ENCODE peak calls at places on chromosome X, in five cellular contexts. A is HepG2, C is mammary epithelial cell, E is hepatocyte, U is colonic mucosa. D is an unnamed sample.

GRCh38 chrX:31717474-31717873 is 645.6 kb upstream of the FTHL17 start:
- DNase-seq in A (no peak), C (no peak), E (no peak), U (no peak), D (no peak)

GRCh38 chrX:41781500-41781899 is 57.5 kb downstream of the GPR82 start:
- DNase-seq in A (peak), C (peak), E (peak), U (no peak), D (no peak)

GRCh38 chrX:1592128-1592862 is 891 bp downstream of the AKAP17A start:
- DNase-seq in A (peak), C (peak), E (peak), U (peak), D (peak)

GRCh38 chrX:86436116-86436515 is 287.9 kb downstream of the DACH2 start:
- DNase-seq in A (no peak), C (no peak), E (no peak), U (no peak), D (no peak)

GRCh38 chrX:20372533-20372932 is 105.8 kb upstream of the RPS6KA3 start:
- DNase-seq in A (no peak), C (peak), E (no peak), U (no peak), D (no peak)

GRCh38 chrX:22748093-22748999 is 251.4 kb upstream of the DDX53 start:
- DNase-seq in A (peak), C (peak), E (peak), U (peak), D (peak)

GRCh38 chrX:144627947-144628346 is 619.4 kb upstream of the SPANXN1 start:
- DNase-seq in A (no peak), C (peak), E (no peak), U (no peak), D (no peak)

GRCh38 chrX:123964155-123964554 is 2.6 kb downstream of the STAG2 start:
- DNase-seq in A (no peak), C (no peak), E (no peak), U (no peak), D (no peak)

GRCh38 chrX:78357342-78358055 is 30.1 kb upstream of the CYSLTR1 start:
- DNase-seq in A (no peak), C (peak), E (no peak), U (no peak), D (no peak)

GRCh38 chrX:118373538-118373937 is 27.6 kb downstream of the WDR44 start:
- DNase-seq in A (peak), C (no peak), E (no peak), U (no peak), D (no peak)

GRCh38 chrX:39661508-39661907 is 436.2 kb downstream of the BCOR start:
- DNase-seq in A (no peak), C (no peak), E (no peak), U (no peak), D (no peak)

GRCh38 chrX:30822068-30822671 is 66.9 kb downstream of the TAB3 start:
- DNase-seq in A (peak), C (no peak), E (peak), U (no peak), D (no peak)

GRCh38 chrX:125203737-125204578 is 115.7 kb upstream of the TEX13C start:
- DNase-seq in A (no peak), C (peak), E (peak), U (no peak), D (peak)

GRCh38 chrX:11792461-11793421 is 34.7 kb downstream of the MSL3 start:
- DNase-seq in A (no peak), C (no peak), E (no peak), U (no peak), D (no peak)

GRCh38 chrX:397575-397974 is 10.9 kb upstream of the PPP2R3B start:
- DNase-seq in A (no peak), C (no peak), E (peak), U (no peak), D (peak)
- H3K27ac ChIP-seq in A (no peak), C (no peak), E (no peak), U (no peak), D (peak)

DNA sequence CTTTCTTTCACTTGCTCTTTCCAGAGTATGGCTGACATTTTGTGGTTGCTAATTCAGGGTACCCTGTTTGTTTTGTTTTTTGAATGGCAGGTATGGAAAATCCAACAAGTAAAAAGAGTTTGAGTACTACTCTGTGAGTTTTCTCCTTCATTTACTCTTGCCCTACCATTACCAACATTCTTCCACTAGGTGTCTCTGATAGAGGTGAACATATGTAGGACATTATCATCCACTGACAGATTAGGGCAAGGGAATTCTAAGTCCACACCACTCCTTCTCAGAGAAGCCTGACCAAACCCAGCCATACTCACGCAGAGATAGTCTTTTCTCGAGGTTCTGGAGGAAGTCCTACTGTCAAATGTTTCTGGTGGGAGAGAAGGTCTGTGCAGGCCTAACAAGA is 36.7 kb upstream of the HDAC8 start:
- DNase-seq in A (peak), C (peak), E (peak), U (no peak), D (no peak)
- TF ChIP-seq CTCF in A (no peak), C (peak), E (peak), U (no peak), D (peak)

DNA sequence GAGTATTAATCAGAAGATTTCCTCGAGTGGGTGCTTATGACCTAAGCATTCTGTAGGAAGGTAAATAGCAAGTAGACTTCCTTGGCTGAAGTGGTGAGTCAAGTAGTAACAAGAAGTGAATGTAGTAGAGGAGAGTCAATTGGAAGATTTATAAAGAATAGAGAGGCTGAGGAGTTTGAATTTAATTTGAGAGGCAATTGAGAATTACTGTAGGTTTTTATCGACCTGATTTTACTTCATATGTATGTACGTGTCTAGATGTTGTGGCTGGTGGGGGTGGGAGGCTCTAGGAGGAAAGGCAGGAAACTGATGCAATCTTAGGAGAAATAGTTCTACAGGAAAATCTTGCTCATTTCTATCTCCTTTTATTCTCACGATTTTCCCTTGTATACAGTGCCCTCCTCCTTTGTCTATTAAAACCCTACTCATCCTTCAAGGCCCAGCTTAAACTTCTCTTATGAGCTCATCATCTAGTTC is 8.7 kb downstream of the OGT start:
- DNase-seq in A (no peak), C (peak), E (no peak), U (no peak), D (no peak)
- H3K27ac ChIP-seq in A (no peak), C (peak), E (peak), U (peak), D (no peak)

GRCh38 chrX:48937065-48937907 is 18.5 kb upstream of the PIM2 start:
- DNase-seq in A (no peak), C (no peak), E (no peak), U (peak), D (peak)
- TF ChIP-seq CTCF in A (peak), C (no peak), E (peak), U (no peak), D (peak)

DNA sequence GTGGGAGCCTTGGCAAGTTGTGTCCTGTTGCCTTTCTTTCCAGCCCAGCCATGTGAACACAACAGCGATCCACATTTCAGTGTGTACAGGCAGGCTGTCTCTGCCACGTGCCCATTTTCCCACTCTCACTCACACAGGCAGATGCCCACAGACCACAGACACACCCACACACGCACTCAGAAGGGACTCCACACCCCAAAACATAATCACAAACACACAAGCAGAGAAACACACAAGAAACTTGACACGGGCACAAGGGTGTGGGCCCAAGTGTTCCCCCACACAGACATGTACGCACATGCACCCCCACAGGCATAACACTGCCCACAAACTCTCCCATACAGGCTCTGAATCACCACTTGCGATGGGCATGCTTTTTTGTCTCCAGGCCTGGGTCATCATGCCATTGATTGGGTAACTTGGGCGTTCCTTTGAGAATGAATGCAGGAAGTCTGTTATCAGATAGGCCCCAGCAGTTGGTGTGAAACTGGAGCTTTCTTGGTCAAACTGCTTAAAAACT is 84.3 kb downstream of the NBDY start:
- DNase-seq in A (no peak), C (peak), E (no peak), U (no peak), D (peak)
- H3K27ac ChIP-seq in A (no peak), C (peak), E (no peak), U (no peak), D (no peak)

GRCh38 chrX:119729408-119730201 is 28.8 kb upstream of the SOWAHD start:
- DNase-seq in A (peak), C (peak), E (peak), U (peak), D (peak)

GRCh38 chrX:119726900-119727555 is 31.4 kb upstream of the SOWAHD start:
- DNase-seq in A (no peak), C (peak), E (no peak), U (no peak), D (no peak)

GRCh38 chrX:119728487-119728886 is 29.9 kb upstream of the SOWAHD start:
- DNase-seq in A (peak), C (no peak), E (peak), U (no peak), D (peak)
- TF ChIP-seq CTCF in A (peak), C (peak), E (peak), U (no peak), D (peak)

DNA sequence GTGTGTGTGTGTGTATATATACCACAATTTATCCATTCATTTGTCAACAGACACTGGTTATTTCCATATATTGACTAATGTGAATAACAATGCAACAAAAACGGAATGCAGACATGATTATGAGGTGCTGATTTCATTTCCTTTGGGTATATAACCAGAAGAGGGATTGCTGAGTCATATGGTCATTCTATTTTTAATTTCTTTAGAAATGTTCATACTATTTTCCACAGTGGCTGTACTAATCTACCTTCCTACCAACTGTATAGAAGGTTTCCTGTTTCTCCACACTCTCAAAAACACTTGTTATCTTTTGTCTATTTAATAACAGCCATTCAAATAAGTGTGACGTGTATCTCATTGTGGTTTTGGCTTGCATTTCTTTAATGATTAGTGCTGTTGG is 269.8 kb downstream of the OPHN1 start:
- DNase-seq in A (no peak), C (peak), E (no peak), U (no peak), D (no peak)
- H3K27ac ChIP-seq in A (no peak), C (no peak), E (no peak), U (no peak), D (no peak)

GRCh38 chrX:116961872-116962582 is 499.3 kb upstream of the CT83 start:
- DNase-seq in A (peak), C (peak), E (peak), U (no peak), D (peak)
- TF ChIP-seq CTCF in A (no peak), C (peak), E (peak), U (no peak), D (peak)

GRCh38 chrX:49001521-49002090 is 458 bp downstream of the GRIPAP1 start:
- DNase-seq in A (peak), C (peak), E (peak), U (peak), D (peak)
- H3K27ac ChIP-seq in A (peak), C (peak), E (peak), U (peak), D (no peak)

GRCh38 chrX:106959897-106960296 is 39.7 kb downstream of the CLDN2 start:
- DNase-seq in A (peak), C (peak), E (peak), U (no peak), D (peak)
- TF ChIP-seq CTCF in A (peak), C (peak), E (peak), U (peak), D (peak)

D was measured in endodermal cell.